ENCODE peak calls at places on chromosomes 1 and 21, in nine cellular contexts. A, D, F, N, X, V, Y, T and Z are unnamed samples.

GRCh38 chr1:29485096-29485925 is 249.0 kb downstream of the PTPRU start:
- DNase-seq in T (no peak), A (no peak), V (no peak), N (no peak), Y (no peak), F (no peak), D (no peak), X (no peak), Z (no peak)

GRCh38 chr1:111803951-111804350 is 48.2 kb downstream of the DDX20 start:
- DNase-seq in V (no peak), X (no peak), N (no peak), T (no peak), D (peak), Y (no peak), F (no peak), A (no peak), Z (no peak)

GRCh38 chr21:17660449-17660848 is 47.7 kb upstream of the BTG3 start:
- DNase-seq in F (no peak), Y (no peak), A (peak), N (no peak), X (no peak), D (no peak), V (no peak), T (no peak), Z (no peak)

GRCh38 chr1:41823453-41823852 is 95.3 kb downstream of the HIVEP3 start:
- DNase-seq in X (no peak), F (no peak), N (no peak), T (no peak), V (peak), A (peak), D (no peak), Y (no peak), Z (no peak)

GRCh38 chr1:226003502-226004170 is 4.5 kb upstream of the SDE2 start:
- DNase-seq in A (no peak), D (no peak), N (no peak), Y (no peak), F (no peak), V (no peak), X (no peak), T (no peak), Z (no peak)

GRCh38 chr1:200005160-200005559 is 22.4 kb upstream of the NR5A2 start:
- DNase-seq in F (no peak), X (no peak), N (no peak), A (no peak), D (no peak), Y (no peak), V (no peak), T (no peak), Z (no peak)

GRCh38 chr1:169207825-169208520 is 101.5 kb downstream of the ATP1B1 start:
- DNase-seq in X (no peak), V (no peak), A (no peak), T (no peak), N (no peak), F (no peak), D (no peak), Y (no peak), Z (no peak)

GRCh38 chr1:235296729-235297128 is 31.2 kb downstream of the ARID4B start:
- DNase-seq in Y (no peak), A (no peak), F (no peak), D (no peak), V (no peak), N (no peak), T (no peak), X (no peak), Z (no peak)

GRCh38 chr1:197199923-197200467 is 53.5 kb upstream of the ASPM start:
- DNase-seq in Y (no peak), F (no peak), X (peak), V (peak), A (no peak), N (no peak), T (no peak), D (peak), Z (no peak)

GRCh38 chr1:244050835-244051444 is at the start of gene ZBTB18:
- DNase-seq in V (peak), D (peak), F (peak), A (no peak), N (no peak), Y (no peak), T (no peak), X (no peak), Z (no peak)

GRCh38 chr1:157168015-157168414 is 29.8 kb upstream of the ETV3 start:
- DNase-seq in A (no peak), F (no peak), Y (no peak), T (no peak), X (no peak), N (no peak), D (no peak), V (no peak), Z (no peak)

GRCh38 chr1:37892151-37893047 is 33.0 kb upstream of the MTF1 start:
- DNase-seq in T (no peak), F (peak), X (no peak), A (no peak), N (no peak), D (no peak), Y (no peak), V (no peak), Z (no peak)

GRCh38 chr1:195939844-195940243 is 668.4 kb downstream of the KCNT2 start:
- DNase-seq in D (no peak), X (no peak), A (peak), Y (no peak), F (peak), V (no peak), N (no peak), T (no peak), Z (no peak)

GRCh38 chr1:209364716-209365115 is 218.8 kb upstream of the CAMK1G start:
- DNase-seq in Y (no peak), N (no peak), D (no peak), V (no peak), A (no peak), T (no peak), X (no peak), F (no peak), Z (no peak)

GRCh38 chr1:88685239-88685604 is 1.1 kb downstream of the PKN2 start:
- DNase-seq in V (no peak), F (no peak), X (no peak), N (no peak), D (no peak), A (no peak), Y (no peak), T (no peak), Z (peak)

GRCh38 chr21:34948157-34948556 is 100.9 kb downstream of the RUNX1 start:
- DNase-seq in N (no peak), D (no peak), A (no peak), X (no peak), Y (no peak), V (no peak), T (no peak), F (no peak), Z (no peak)

GRCh38 chr1:92538048-92538412 is 51.3 kb upstream of the GFI1 start:
- DNase-seq in Y (no peak), D (no peak), T (no peak), A (no peak), V (no peak), N (no peak), X (no peak), F (no peak), Z (no peak)

GRCh38 chr1:163069142-163069541 is at the start of gene RGS4:
- DNase-seq in F (peak), A (peak), Y (no peak), X (no peak), N (no peak), V (peak), D (peak), T (no peak), Z (peak)

GRCh38 chr1:13764533-13764932 is 64.5 kb downstream of the PRDM2 start:
- DNase-seq in F (peak), T (no peak), D (no peak), A (peak), X (no peak), N (no peak), Y (no peak), V (no peak), Z (no peak)

GRCh38 chr1:17207966-17208418 is 3.1 kb downstream of the PADI1 start:
- DNase-seq in V (no peak), T (peak), Y (peak), X (peak), D (peak), A (peak), N (no peak), F (peak), Z (no peak)

GRCh38 chr1:109754738-109755137 is 9.0 kb downstream of the EPS8L3 start:
- DNase-seq in V (no peak), D (no peak), T (no peak), F (no peak), Y (no peak), N (no peak), A (no peak), X (no peak), Z (no peak)

GRCh38 chr21:46253610-46254124 is 25.1 kb upstream of the LSS start:
- DNase-seq in D (no peak), X (peak), V (no peak), N (peak), A (no peak), F (peak), T (peak), Y (peak), Z (no peak)

GRCh38 chr1:1614204-1614953 is 921 bp upstream of the MIB2 start:
- DNase-seq in D (no peak), Y (peak), N (peak), X (no peak), F (peak), A (no peak), V (peak), T (no peak), Z (peak)

GRCh38 chr1:220113136-220113695 is 19.3 kb downstream of the IARS2 start:
- DNase-seq in X (peak), N (no peak), A (peak), Y (no peak), F (peak), V (no peak), D (peak), T (no peak), Z (peak)